ENCODE peak calls at places on chromosome 18, in ten cellular contexts. V, U, Q, X, G, F, L, C, I and N are unnamed samples.

GRCh38 chr18:6397931-6398566 is 16.7 kb downstream of the L3MBTL4 start:
- DNase-seq in V (no peak), U (no peak), Q (no peak), X (no peak), G (peak), F (no peak), L (no peak), C (no peak), I (no peak), N (no peak)

GRCh38 chr18:62522178-62522509 is 681 bp upstream of the ZCCHC2 start:
- DNase-seq in V (no peak), U (no peak), Q (no peak), X (no peak), G (no peak), F (no peak), L (no peak), C (no peak), I (no peak), N (no peak)

GRCh38 chr18:48992791-48993555 is 42.2 kb upstream of the SMAD7 start:
- DNase-seq in V (no peak), U (no peak), Q (no peak), X (no peak), G (peak), F (no peak), L (peak), C (no peak), I (no peak), N (no peak)

GRCh38 chr18:50629148-50629631 is 69.3 kb downstream of the MAPK4 start:
- DNase-seq in V (no peak), U (no peak), Q (no peak), X (no peak), G (no peak), F (no peak), L (no peak), C (peak), I (no peak), N (no peak)

GRCh38 chr18:32351014-32351413 is 119.7 kb downstream of the GAREM1 start:
- DNase-seq in V (no peak), U (peak), Q (no peak), X (no peak), G (no peak), F (no peak), L (no peak), C (peak), I (no peak), N (no peak)

GRCh38 chr18:55405655-55406373 is 182.2 kb downstream of the TCF4 start:
- DNase-seq in V (peak), U (peak), Q (no peak), X (peak), G (peak), F (no peak), L (no peak), C (peak), I (peak), N (peak)

GRCh38 chr18:22827216-22827615 is 105.9 kb upstream of the RBBP8 start:
- DNase-seq in V (no peak), U (no peak), Q (no peak), X (no peak), G (no peak), F (no peak), L (no peak), C (peak), I (no peak), N (no peak)

GRCh38 chr18:74476154-74476553 is 19.0 kb upstream of the DIPK1C start:
- DNase-seq in V (peak), U (peak), Q (no peak), X (peak), G (no peak), F (no peak), L (no peak), C (no peak), I (no peak), N (peak)

GRCh38 chr18:53644799-53645471 is 579.5 kb downstream of the MBD2 start:
- DNase-seq in V (no peak), U (no peak), Q (no peak), X (no peak), G (no peak), F (no peak), L (no peak), C (no peak), I (no peak), N (no peak)

GRCh38 chr18:27413495-27414401 is 228.6 kb upstream of the CHST9 start:
- DNase-seq in V (no peak), U (peak), Q (no peak), X (no peak), G (no peak), F (no peak), L (no peak), C (peak), I (no peak), N (peak)

GRCh38 chr18:32810314-32810713 is 37.5 kb upstream of the KLHL14 start:
- DNase-seq in V (no peak), U (no peak), Q (no peak), X (no peak), G (no peak), F (no peak), L (no peak), C (no peak), I (no peak), N (no peak)

GRCh38 chr18:52286675-52287074 is 53.3 kb upstream of the DCC start:
- DNase-seq in V (no peak), U (no peak), Q (no peak), X (no peak), G (no peak), F (no peak), L (no peak), C (no peak), I (no peak), N (no peak)

GRCh38 chr18:75173125-75173432 is 35.9 kb downstream of the PTGR3 start:
- DNase-seq in V (no peak), U (peak), Q (no peak), X (peak), G (no peak), F (no peak), L (no peak), C (peak), I (peak), N (no peak)

GRCh38 chr18:72588339-72588738 is 44.2 kb upstream of the CBLN2 start:
- DNase-seq in V (no peak), U (no peak), Q (no peak), X (no peak), G (no peak), F (no peak), L (no peak), C (no peak), I (no peak), N (no peak)

GRCh38 chr18:47334966-47335365 is 83.5 kb upstream of the SKOR2 start:
- DNase-seq in V (no peak), U (no peak), Q (no peak), X (no peak), G (no peak), F (no peak), L (no peak), C (no peak), I (no peak), N (no peak)

GRCh38 chr18:12420831-12421421 is 13.2 kb downstream of the PRELID3A start:
- DNase-seq in V (no peak), U (peak), Q (no peak), X (no peak), G (no peak), F (no peak), L (no peak), C (no peak), I (no peak), N (peak)

GRCh38 chr18:49459404-49460171 is 857 bp downstream of the DYM start:
- DNase-seq in V (peak), U (no peak), Q (no peak), X (no peak), G (peak), F (peak), L (no peak), C (peak), I (peak), N (peak)

GRCh38 chr18:44241041-44241440 is 439.6 kb upstream of the SETBP1 start:
- DNase-seq in V (no peak), U (no peak), Q (no peak), X (no peak), G (no peak), F (no peak), L (no peak), C (no peak), I (no peak), N (no peak)

GRCh38 chr18:2826581-2826980 is 20.2 kb upstream of the EMILIN2 start:
- DNase-seq in V (no peak), U (peak), Q (no peak), X (no peak), G (peak), F (no peak), L (no peak), C (peak), I (no peak), N (peak)

GRCh38 chr18:35939166-35939565 is 33.3 kb upstream of the RMP24 start:
- DNase-seq in V (no peak), U (no peak), Q (no peak), X (peak), G (no peak), F (no peak), L (no peak), C (peak), I (no peak), N (peak)

GRCh38 chr18:47204908-47205522 is 28.9 kb upstream of the IER3IP1 start:
- DNase-seq in V (peak), U (peak), Q (peak), X (peak), G (peak), F (no peak), L (no peak), C (peak), I (peak), N (peak)

GRCh38 chr18:32299489-32299888 is 109.7 kb downstream of the MEP1B start:
- DNase-seq in V (no peak), U (no peak), Q (no peak), X (no peak), G (no peak), F (no peak), L (no peak), C (no peak), I (no peak), N (no peak)

GRCh38 chr18:79399275-79400081 is 3.7 kb downstream of the NFATC1 start:
- DNase-seq in V (peak), U (no peak), Q (peak), X (no peak), G (no peak), F (no peak), L (no peak), C (no peak), I (no peak), N (no peak)

GRCh38 chr18:51253476-51253875 is 56.0 kb upstream of the MEX3C start:
- DNase-seq in V (no peak), U (no peak), Q (no peak), X (no peak), G (no peak), F (no peak), L (no peak), C (no peak), I (no peak), N (no peak)

GRCh38 chr18:74784791-74785190 is 187.1 kb downstream of the ZNF407 start:
- DNase-seq in V (no peak), U (no peak), Q (no peak), X (no peak), G (no peak), F (no peak), L (no peak), C (no peak), I (no peak), N (no peak)

GRCh38 chr18:10099539-10100140 is 185.8 kb downstream of the VAPA start:
- DNase-seq in V (no peak), U (peak), Q (no peak), X (no peak), G (no peak), F (no peak), L (no peak), C (no peak), I (peak), N (peak)

GRCh38 chr18:23949863-23950262 is 64.7 kb upstream of the TTC39C start:
- DNase-seq in V (no peak), U (no peak), Q (no peak), X (no peak), G (no peak), F (no peak), L (no peak), C (no peak), I (no peak), N (no peak)

GRCh38 chr18:47795448-47795843 is 135.0 kb downstream of the SMAD2 start:
- DNase-seq in V (no peak), U (no peak), Q (no peak), X (peak), G (no peak), F (no peak), L (no peak), C (no peak), I (no peak), N (no peak)

GRCh38 chr18:51082571-51083264 is 52.7 kb downstream of the SMAD4 start:
- DNase-seq in V (no peak), U (no peak), Q (no peak), X (peak), G (no peak), F (no peak), L (no peak), C (peak), I (no peak), N (no peak)

GRCh38 chr18:9173770-9174233 is 37.2 kb downstream of the ANKRD12 start:
- DNase-seq in V (peak), U (no peak), Q (no peak), X (no peak), G (no peak), F (no peak), L (no peak), C (no peak), I (no peak), N (no peak)

GRCh38 chr18:55857409-55857808 is 269.4 kb upstream of the TCF4 start:
- DNase-seq in V (no peak), U (no peak), Q (no peak), X (no peak), G (no peak), F (no peak), L (no peak), C (no peak), I (no peak), N (no peak)